ENCODE peak calls at places on chromosomes 16 and 17, in five cellular contexts. One of them, this sample, is unnamed.

GRCh38 chr17:45782889-45783592 is 1.1 kb upstream of the CRHR1 start:
- DNase-seq in AG04450: no peak
- DNase-seq in stimulated activated CD4-positive, alpha-beta T cell treated with anti-CD3 and anti-CD28 coated beads, TNF-alpha, amount 100 ng/mL, for 4 hours: no peak
- DNase-seq in transverse colon: no peak
- DNase-seq in cardiac muscle cell: peak
- DNase-seq in this sample: no peak

GRCh38 chr17:40803617-40804082 is 3.9 kb upstream of the KRT28 start:
- DNase-seq in stimulated activated CD4-positive, alpha-beta T cell treated with anti-CD3 and anti-CD28 coated beads, TNF-alpha, amount 100 ng/mL, for 4 hours: peak
- DNase-seq in cardiac muscle cell: peak
- DNase-seq in AG04450: peak
- DNase-seq in transverse colon: peak
- DNase-seq in this sample: peak

GRCh38 chr17:17685775-17686291 is 4.6 kb downstream of the RAI1 start:
- DNase-seq in AG04450: peak
- DNase-seq in cardiac muscle cell: no peak
- DNase-seq in stimulated activated CD4-positive, alpha-beta T cell treated with anti-CD3 and anti-CD28 coated beads, TNF-alpha, amount 100 ng/mL, for 4 hours: no peak
- DNase-seq in transverse colon: peak
- DNase-seq in this sample: no peak

GRCh38 chr16:17305694-17306093 is 165.1 kb downstream of the XYLT1 start:
- DNase-seq in cardiac muscle cell: no peak
- DNase-seq in AG04450: no peak
- DNase-seq in stimulated activated CD4-positive, alpha-beta T cell treated with anti-CD3 and anti-CD28 coated beads, TNF-alpha, amount 100 ng/mL, for 4 hours: no peak
- DNase-seq in transverse colon: no peak
- DNase-seq in this sample: no peak

GRCh38 chr17:80109713-80110446 is 8.5 kb downstream of the GAA start:
- DNase-seq in cardiac muscle cell: no peak
- DNase-seq in AG04450: no peak
- DNase-seq in stimulated activated CD4-positive, alpha-beta T cell treated with anti-CD3 and anti-CD28 coated beads, TNF-alpha, amount 100 ng/mL, for 4 hours: no peak
- DNase-seq in transverse colon: no peak
- DNase-seq in this sample: no peak

GRCh38 chr16:57994778-57995177 is 5.7 kb downstream of the ZNF319 start:
- DNase-seq in AG04450: no peak
- DNase-seq in cardiac muscle cell: peak
- DNase-seq in transverse colon: peak
- DNase-seq in stimulated activated CD4-positive, alpha-beta T cell treated with anti-CD3 and anti-CD28 coated beads, TNF-alpha, amount 100 ng/mL, for 4 hours: no peak
- DNase-seq in this sample: peak

GRCh38 chr16:20792216-20792615 is 14.1 kb downstream of the ERI2 start:
- DNase-seq in transverse colon: no peak
- DNase-seq in cardiac muscle cell: no peak
- DNase-seq in AG04450: no peak
- DNase-seq in stimulated activated CD4-positive, alpha-beta T cell treated with anti-CD3 and anti-CD28 coated beads, TNF-alpha, amount 100 ng/mL, for 4 hours: no peak
- DNase-seq in this sample: no peak

GRCh38 chr17:64982139-64982802 is 63.0 kb upstream of the LRRC37A3 start:
- DNase-seq in AG04450: no peak
- DNase-seq in transverse colon: no peak
- DNase-seq in stimulated activated CD4-positive, alpha-beta T cell treated with anti-CD3 and anti-CD28 coated beads, TNF-alpha, amount 100 ng/mL, for 4 hours: no peak
- DNase-seq in cardiac muscle cell: no peak
- DNase-seq in this sample: no peak

GRCh38 chr17:73592531-73592961 is 51.7 kb downstream of the SDK2 start:
- DNase-seq in cardiac muscle cell: no peak
- DNase-seq in AG04450: no peak
- DNase-seq in transverse colon: no peak
- DNase-seq in stimulated activated CD4-positive, alpha-beta T cell treated with anti-CD3 and anti-CD28 coated beads, TNF-alpha, amount 100 ng/mL, for 4 hours: no peak
- DNase-seq in this sample: no peak

GRCh38 chr17:82687375-82687861 is 11.1 kb downstream of the RAB40B start:
- DNase-seq in cardiac muscle cell: no peak
- DNase-seq in stimulated activated CD4-positive, alpha-beta T cell treated with anti-CD3 and anti-CD28 coated beads, TNF-alpha, amount 100 ng/mL, for 4 hours: no peak
- DNase-seq in AG04450: no peak
- DNase-seq in transverse colon: no peak
- DNase-seq in this sample: no peak

GRCh38 chr17:28484296-28484695 is 10.9 kb downstream of the SLC13A2 start:
- DNase-seq in stimulated activated CD4-positive, alpha-beta T cell treated with anti-CD3 and anti-CD28 coated beads, TNF-alpha, amount 100 ng/mL, for 4 hours: no peak
- DNase-seq in AG04450: no peak
- DNase-seq in transverse colon: no peak
- DNase-seq in cardiac muscle cell: no peak
- DNase-seq in this sample: no peak

GRCh38 chr17:37067555-37068111 is 118.9 kb downstream of the AATF start:
- DNase-seq in stimulated activated CD4-positive, alpha-beta T cell treated with anti-CD3 and anti-CD28 coated beads, TNF-alpha, amount 100 ng/mL, for 4 hours: no peak
- DNase-seq in AG04450: peak
- DNase-seq in transverse colon: peak
- DNase-seq in cardiac muscle cell: no peak
- DNase-seq in this sample: no peak

GRCh38 chr16:72173997-72174396 is 2.0 kb upstream of the PMFBP1 start:
- DNase-seq in transverse colon: no peak
- DNase-seq in AG04450: no peak
- DNase-seq in stimulated activated CD4-positive, alpha-beta T cell treated with anti-CD3 and anti-CD28 coated beads, TNF-alpha, amount 100 ng/mL, for 4 hours: no peak
- DNase-seq in cardiac muscle cell: no peak
- DNase-seq in this sample: no peak

GRCh38 chr16:87369117-87369775 is 14.3 kb downstream of the FBXO31 start:
- DNase-seq in cardiac muscle cell: no peak
- DNase-seq in stimulated activated CD4-positive, alpha-beta T cell treated with anti-CD3 and anti-CD28 coated beads, TNF-alpha, amount 100 ng/mL, for 4 hours: no peak
- DNase-seq in transverse colon: no peak
- DNase-seq in AG04450: no peak
- DNase-seq in this sample: no peak

GRCh38 chr16:89922884-89923639 is at the start of gene TUBB3:
- DNase-seq in stimulated activated CD4-positive, alpha-beta T cell treated with anti-CD3 and anti-CD28 coated beads, TNF-alpha, amount 100 ng/mL, for 4 hours: no peak
- DNase-seq in transverse colon: peak
- DNase-seq in cardiac muscle cell: peak
- DNase-seq in AG04450: no peak
- DNase-seq in this sample: no peak

GRCh38 chr16:15592324-15592723 is 50.6 kb downstream of the MARF1 start:
- DNase-seq in cardiac muscle cell: no peak
- DNase-seq in AG04450: no peak
- DNase-seq in transverse colon: peak
- DNase-seq in stimulated activated CD4-positive, alpha-beta T cell treated with anti-CD3 and anti-CD28 coated beads, TNF-alpha, amount 100 ng/mL, for 4 hours: no peak
- DNase-seq in this sample: peak

GRCh38 chr16:4314532-4315184 is 1.2 kb upstream of the GLIS2 start:
- DNase-seq in cardiac muscle cell: peak
- DNase-seq in transverse colon: no peak
- DNase-seq in AG04450: no peak
- DNase-seq in stimulated activated CD4-positive, alpha-beta T cell treated with anti-CD3 and anti-CD28 coated beads, TNF-alpha, amount 100 ng/mL, for 4 hours: no peak
- DNase-seq in this sample: no peak

GRCh38 chr17:7445011-7445927 is at the start of gene CHRNB1:
- DNase-seq in transverse colon: peak
- DNase-seq in stimulated activated CD4-positive, alpha-beta T cell treated with anti-CD3 and anti-CD28 coated beads, TNF-alpha, amount 100 ng/mL, for 4 hours: no peak
- DNase-seq in cardiac muscle cell: peak
- DNase-seq in AG04450: no peak
- DNase-seq in this sample: peak

GRCh38 chr16:81832801-81833547 is 53.9 kb downstream of the PLCG2 start:
- DNase-seq in stimulated activated CD4-positive, alpha-beta T cell treated with anti-CD3 and anti-CD28 coated beads, TNF-alpha, amount 100 ng/mL, for 4 hours: no peak
- DNase-seq in cardiac muscle cell: peak
- DNase-seq in transverse colon: no peak
- DNase-seq in AG04450: no peak
- DNase-seq in this sample: no peak

GRCh38 chr16:51994597-51994996 is 552.3 kb downstream of the TOX3 start:
- DNase-seq in cardiac muscle cell: peak
- DNase-seq in AG04450: no peak
- DNase-seq in transverse colon: peak
- DNase-seq in stimulated activated CD4-positive, alpha-beta T cell treated with anti-CD3 and anti-CD28 coated beads, TNF-alpha, amount 100 ng/mL, for 4 hours: no peak
- DNase-seq in this sample: no peak

GRCh38 chr16:72992142-72992601 is 55.8 kb downstream of the ZFHX3 start:
- DNase-seq in AG04450: no peak
- DNase-seq in transverse colon: no peak
- DNase-seq in cardiac muscle cell: peak
- DNase-seq in stimulated activated CD4-positive, alpha-beta T cell treated with anti-CD3 and anti-CD28 coated beads, TNF-alpha, amount 100 ng/mL, for 4 hours: no peak
- DNase-seq in this sample: no peak

GRCh38 chr16:65663774-65664173 is 541.9 kb upstream of the CDH11 start:
- DNase-seq in AG04450: no peak
- DNase-seq in cardiac muscle cell: no peak
- DNase-seq in stimulated activated CD4-positive, alpha-beta T cell treated with anti-CD3 and anti-CD28 coated beads, TNF-alpha, amount 100 ng/mL, for 4 hours: no peak
- DNase-seq in transverse colon: no peak
- DNase-seq in this sample: no peak

GRCh38 chr16:51133130-51133529 is 17.9 kb downstream of the SALL1 start:
- DNase-seq in transverse colon: no peak
- DNase-seq in cardiac muscle cell: no peak
- DNase-seq in AG04450: no peak
- DNase-seq in stimulated activated CD4-positive, alpha-beta T cell treated with anti-CD3 and anti-CD28 coated beads, TNF-alpha, amount 100 ng/mL, for 4 hours: no peak
- DNase-seq in this sample: no peak

GRCh38 chr16:28130099-28131088 is 66.9 kb upstream of the GSG1L start:
- DNase-seq in stimulated activated CD4-positive, alpha-beta T cell treated with anti-CD3 and anti-CD28 coated beads, TNF-alpha, amount 100 ng/mL, for 4 hours: no peak
- DNase-seq in AG04450: no peak
- DNase-seq in cardiac muscle cell: peak
- DNase-seq in transverse colon: no peak
- DNase-seq in this sample: no peak

GRCh38 chr17:29625037-29625750 is 2.5 kb upstream of the CORO6 start:
- DNase-seq in transverse colon: no peak
- DNase-seq in AG04450: no peak
- DNase-seq in cardiac muscle cell: no peak
- DNase-seq in stimulated activated CD4-positive, alpha-beta T cell treated with anti-CD3 and anti-CD28 coated beads, TNF-alpha, amount 100 ng/mL, for 4 hours: no peak
- DNase-seq in this sample: no peak

GRCh38 chr17:66207936-66208335 is 16.0 kb upstream of the CEP112 start:
- DNase-seq in stimulated activated CD4-positive, alpha-beta T cell treated with anti-CD3 and anti-CD28 coated beads, TNF-alpha, amount 100 ng/mL, for 4 hours: no peak
- DNase-seq in AG04450: no peak
- DNase-seq in cardiac muscle cell: no peak
- DNase-seq in transverse colon: no peak
- DNase-seq in this sample: no peak

GRCh38 chr16:10045291-10045775 is 136.9 kb downstream of the GRIN2A start:
- DNase-seq in AG04450: no peak
- DNase-seq in cardiac muscle cell: no peak
- DNase-seq in transverse colon: no peak
- DNase-seq in stimulated activated CD4-positive, alpha-beta T cell treated with anti-CD3 and anti-CD28 coated beads, TNF-alpha, amount 100 ng/mL, for 4 hours: no peak
- DNase-seq in this sample: no peak

GRCh38 chr16:53094013-53094630 is 39.3 kb downstream of the CHD9 start:
- DNase-seq in AG04450: no peak
- DNase-seq in stimulated activated CD4-positive, alpha-beta T cell treated with anti-CD3 and anti-CD28 coated beads, TNF-alpha, amount 100 ng/mL, for 4 hours: no peak
- DNase-seq in transverse colon: peak
- DNase-seq in cardiac muscle cell: peak
- DNase-seq in this sample: peak

GRCh38 chr17:79939755-79940154 is 95.9 kb downstream of the TBC1D16 start:
- DNase-seq in AG04450: no peak
- DNase-seq in stimulated activated CD4-positive, alpha-beta T cell treated with anti-CD3 and anti-CD28 coated beads, TNF-alpha, amount 100 ng/mL, for 4 hours: no peak
- DNase-seq in transverse colon: no peak
- DNase-seq in cardiac muscle cell: no peak
- DNase-seq in this sample: no peak

GRCh38 chr17:37088459-37088858 is 139.7 kb downstream of the AATF start:
- DNase-seq in stimulated activated CD4-positive, alpha-beta T cell treated with anti-CD3 and anti-CD28 coated beads, TNF-alpha, amount 100 ng/mL, for 4 hours: no peak
- DNase-seq in AG04450: no peak
- DNase-seq in cardiac muscle cell: no peak
- DNase-seq in transverse colon: no peak
- DNase-seq in this sample: peak

GRCh38 chr17:42843358-42843934 is 934 bp upstream of the AOC2 start:
- DNase-seq in cardiac muscle cell: peak
- DNase-seq in transverse colon: no peak
- DNase-seq in AG04450: peak
- DNase-seq in stimulated activated CD4-positive, alpha-beta T cell treated with anti-CD3 and anti-CD28 coated beads, TNF-alpha, amount 100 ng/mL, for 4 hours: no peak
- DNase-seq in this sample: no peak

GRCh38 chr16:75458029-75458428 is 6.5 kb downstream of the TMEM170A start:
- DNase-seq in transverse colon: no peak
- DNase-seq in AG04450: no peak
- DNase-seq in stimulated activated CD4-positive, alpha-beta T cell treated with anti-CD3 and anti-CD28 coated beads, TNF-alpha, amount 100 ng/mL, for 4 hours: no peak
- DNase-seq in cardiac muscle cell: no peak
- DNase-seq in this sample: no peak

GRCh38 chr16:14358697-14359305 is 271.3 kb downstream of the PARN start:
- DNase-seq in AG04450: no peak
- DNase-seq in stimulated activated CD4-positive, alpha-beta T cell treated with anti-CD3 and anti-CD28 coated beads, TNF-alpha, amount 100 ng/mL, for 4 hours: no peak
- DNase-seq in transverse colon: no peak
- DNase-seq in cardiac muscle cell: no peak
- DNase-seq in this sample: no peak

GRCh38 chr17:1124896-1125774 is 54.6 kb downstream of the ABR start:
- DNase-seq in transverse colon: no peak
- DNase-seq in AG04450: no peak
- DNase-seq in stimulated activated CD4-positive, alpha-beta T cell treated with anti-CD3 and anti-CD28 coated beads, TNF-alpha, amount 100 ng/mL, for 4 hours: no peak
- DNase-seq in cardiac muscle cell: no peak
- DNase-seq in this sample: no peak

GRCh38 chr16:84105286-84105815 is 11.4 kb downstream of the MBTPS1 start:
- DNase-seq in transverse colon: no peak
- DNase-seq in stimulated activated CD4-positive, alpha-beta T cell treated with anti-CD3 and anti-CD28 coated beads, TNF-alpha, amount 100 ng/mL, for 4 hours: no peak
- DNase-seq in AG04450: no peak
- DNase-seq in cardiac muscle cell: no peak
- DNase-seq in this sample: no peak

GRCh38 chr16:17748005-17748719 is 277.4 kb upstream of the XYLT1 start:
- DNase-seq in AG04450: no peak
- DNase-seq in transverse colon: no peak
- DNase-seq in stimulated activated CD4-positive, alpha-beta T cell treated with anti-CD3 and anti-CD28 coated beads, TNF-alpha, amount 100 ng/mL, for 4 hours: no peak
- DNase-seq in cardiac muscle cell: no peak
- DNase-seq in this sample: no peak

GRCh38 chr16:19677403-19677802 is 40.6 kb downstream of the KNOP1 start:
- DNase-seq in cardiac muscle cell: no peak
- DNase-seq in AG04450: no peak
- DNase-seq in transverse colon: no peak
- DNase-seq in stimulated activated CD4-positive, alpha-beta T cell treated with anti-CD3 and anti-CD28 coated beads, TNF-alpha, amount 100 ng/mL, for 4 hours: no peak
- DNase-seq in this sample: no peak